ENCODE peak calls at places on chromosomes 11 and 22, in five cellular contexts. B is bronchial epithelial cell, X is lower leg skin, K is upper lobe of right lung, F is breast epithelium. U is an unnamed sample.

GRCh38 chr11:66328307-66329144 is 7.7 kb downstream of the RIN1 start:
- DNase-seq in B (peak), X (peak), K (peak), F (peak), U (peak)

GRCh38 chr11:1131033-1131911 is 26.5 kb upstream of the MUC5AC start:
- DNase-seq in B (no peak), X (no peak), K (no peak), F (no peak), U (no peak)

GRCh38 chr11:41334007-41334933 is 125.2 kb downstream of the LRRC4C start:
- DNase-seq in B (no peak), X (no peak), K (no peak), F (no peak), U (no peak)

GRCh38 chr22:33110562-33111163 is 52.5 kb upstream of the SYN3 start:
- DNase-seq in B (no peak), X (peak), K (no peak), F (no peak), U (no peak)

GRCh38 chr11:15968461-15969130 is 387.8 kb downstream of the SOX6 start:
- DNase-seq in B (peak), X (no peak), K (no peak), F (no peak), U (no peak)

GRCh38 chr22:20178075-20178921 is 27.4 kb upstream of the CCDC188 start:
- DNase-seq in B (no peak), X (no peak), K (no peak), F (no peak), U (no peak)

GRCh38 chr11:130416537-130416896 is 11.9 kb downstream of the ADAMTS8 start:
- DNase-seq in B (no peak), X (no peak), K (no peak), F (no peak), U (no peak)

GRCh38 chr22:43113516-43114251 is 3.1 kb downstream of the BIK start:
- DNase-seq in B (no peak), X (no peak), K (no peak), F (peak), U (no peak)

GRCh38 chr22:47551438-47551788 is 789.0 kb downstream of the TBC1D22A start:
- DNase-seq in B (no peak), X (no peak), K (no peak), F (no peak), U (no peak)

GRCh38 chr22:46075764-46076531 is 74.4 kb upstream of the PPARA start:
- DNase-seq in B (no peak), X (no peak), K (peak), F (no peak), U (no peak)

GRCh38 chr11:57568330-57568766 is 876 bp upstream of the UBE2L6 start:
- DNase-seq in B (peak), X (peak), K (no peak), F (no peak), U (peak)
- TF ChIP-seq CTCF in B (peak), X (no peak), K (peak), F (peak), U (peak)

DNA sequence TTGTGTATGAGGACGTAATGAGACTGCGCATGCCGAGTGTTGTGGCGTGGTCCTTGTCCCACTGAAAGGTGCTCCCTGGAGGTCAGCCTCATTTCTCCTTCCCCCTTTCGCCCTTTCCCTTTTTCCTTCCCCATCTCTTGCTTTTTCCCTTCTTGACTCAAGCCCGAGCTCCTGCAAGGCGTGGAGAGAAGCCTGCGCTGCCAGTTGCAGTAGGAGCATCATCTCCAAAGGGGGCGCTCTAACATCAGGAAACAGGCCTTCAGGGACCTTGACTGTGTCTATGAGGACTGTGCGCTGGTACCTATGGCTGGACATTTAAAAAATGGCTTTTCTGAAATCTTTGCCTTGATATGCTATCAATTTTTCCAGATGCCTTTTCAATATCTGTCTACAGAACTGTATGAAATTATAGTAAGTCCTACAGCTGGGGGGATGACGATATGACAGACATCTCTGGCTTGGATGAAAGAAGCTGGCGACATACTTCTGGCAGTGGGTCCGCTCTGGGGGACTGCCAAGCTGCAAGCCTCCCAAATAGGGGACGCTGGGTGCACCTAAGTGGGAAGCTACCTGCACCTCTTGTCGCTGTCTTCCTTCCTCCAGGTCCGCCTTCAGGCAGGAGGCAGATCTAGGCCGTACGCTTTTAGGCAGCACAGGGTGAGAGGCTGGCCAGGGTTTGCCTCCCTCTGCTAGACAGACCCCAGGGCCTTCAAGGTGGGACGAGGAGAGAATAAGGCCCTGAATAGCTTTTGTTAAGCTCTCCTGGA is 96.5 kb downstream of the NXPE2 start:
- DNase-seq in B (peak), X (no peak), K (no peak), F (no peak), U (no peak)
- TF ChIP-seq CTCF in B (peak), X (no peak), K (peak), F (peak), U (peak)

GRCh38 chr22:18998998-18999397 is 62.9 kb upstream of the PRODH start:
- DNase-seq in B (no peak), X (no peak), K (no peak), F (no peak), U (no peak)
- TF ChIP-seq CTCF in B (peak), X (no peak), K (no peak), F (no peak), U (peak)

DNA sequence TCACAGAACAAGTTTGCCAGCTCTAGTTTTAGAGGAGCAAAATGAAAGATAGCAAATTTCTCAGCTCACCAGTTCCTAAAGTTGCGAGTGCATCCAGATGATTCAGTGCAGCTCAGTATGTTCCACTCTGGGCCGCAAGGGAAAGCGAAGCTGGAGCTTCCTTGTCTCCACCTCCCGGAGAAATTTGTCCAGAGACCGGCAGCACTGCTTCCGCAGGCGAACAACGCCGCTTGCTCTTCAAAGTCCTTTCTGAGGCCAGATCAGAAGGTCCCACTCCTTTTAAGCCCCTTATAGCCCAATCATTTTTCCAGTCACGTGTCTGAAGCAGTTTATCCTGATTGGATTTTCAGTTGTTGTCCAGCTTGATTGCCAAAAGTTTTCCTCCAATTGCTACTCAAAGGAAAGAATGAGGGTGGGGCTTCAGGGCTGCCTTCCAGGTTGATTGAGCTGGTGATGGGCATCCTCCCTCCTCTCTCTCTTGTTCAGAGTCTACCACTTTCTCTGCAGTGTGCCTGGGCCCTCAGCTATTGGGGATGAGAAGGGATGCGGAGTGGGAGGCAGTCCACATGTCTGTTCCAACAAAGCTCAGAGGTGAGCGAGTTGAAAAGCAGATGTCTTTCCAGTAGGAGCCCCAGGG is at the start of gene ZNF280A:
- DNase-seq in B (no peak), X (no peak), K (no peak), F (no peak), U (no peak)
- TF ChIP-seq CTCF in B (no peak), X (no peak), K (no peak), F (no peak), U (no peak)

U was measured in HFFc6.